ENCODE peak calls at places on chromosome 21, in nine cellular contexts. One of them, this sample, is unnamed.

GRCh38 chr21:44286716-44287632 is 1.3 kb downstream of the AIRE start:
- DNase-seq in neuronal stem cell: no peak
- DNase-seq in GM12865: no peak
- DNase-seq in aorta: peak
- DNase-seq in HepG2: no peak
- DNase-seq in A549: no peak
- DNase-seq in left ventricle myocardium inferior: no peak
- DNase-seq in cardiac fibroblast: no peak
- DNase-seq in astrocyte of the cerebellum: no peak
- DNase-seq in this sample: no peak

GRCh38 chr21:41848971-41849580 is 30.1 kb downstream of the PRDM15 start:
- DNase-seq in neuronal stem cell: no peak
- DNase-seq in cardiac fibroblast: no peak
- DNase-seq in A549: no peak
- DNase-seq in left ventricle myocardium inferior: no peak
- DNase-seq in GM12865: no peak
- DNase-seq in HepG2: no peak
- DNase-seq in astrocyte of the cerebellum: no peak
- DNase-seq in aorta: no peak
- DNase-seq in this sample: no peak

GRCh38 chr21:34791776-34792503 is 123.1 kb downstream of the CLIC6 start:
- DNase-seq in A549: no peak
- DNase-seq in neuronal stem cell: no peak
- DNase-seq in GM12865: no peak
- DNase-seq in HepG2: no peak
- DNase-seq in aorta: no peak
- DNase-seq in astrocyte of the cerebellum: no peak
- DNase-seq in left ventricle myocardium inferior: no peak
- DNase-seq in cardiac fibroblast: no peak
- DNase-seq in this sample: no peak

GRCh38 chr21:33019885-33020557 is 5.7 kb upstream of the OLIG2 start:
- DNase-seq in aorta: no peak
- DNase-seq in HepG2: no peak
- DNase-seq in left ventricle myocardium inferior: no peak
- DNase-seq in neuronal stem cell: no peak
- DNase-seq in GM12865: no peak
- DNase-seq in A549: no peak
- DNase-seq in cardiac fibroblast: no peak
- DNase-seq in astrocyte of the cerebellum: no peak
- DNase-seq in this sample: no peak

GRCh38 chr21:33109574-33110339 is 39.8 kb downstream of the OLIG1 start:
- DNase-seq in A549: no peak
- DNase-seq in GM12865: no peak
- DNase-seq in HepG2: no peak
- DNase-seq in left ventricle myocardium inferior: no peak
- DNase-seq in aorta: no peak
- DNase-seq in cardiac fibroblast: no peak
- DNase-seq in astrocyte of the cerebellum: no peak
- DNase-seq in neuronal stem cell: no peak
- DNase-seq in this sample: no peak

GRCh38 chr21:39630191-39630591 is 17.5 kb downstream of the B3GALT5 start:
- DNase-seq in neuronal stem cell: no peak
- DNase-seq in aorta: no peak
- DNase-seq in cardiac fibroblast: no peak
- DNase-seq in left ventricle myocardium inferior: no peak
- DNase-seq in HepG2: no peak
- DNase-seq in GM12865: no peak
- DNase-seq in astrocyte of the cerebellum: peak
- DNase-seq in A549: peak
- DNase-seq in this sample: no peak

GRCh38 chr21:35243171-35243570 is 194.1 kb upstream of the RUNX1 start:
- DNase-seq in left ventricle myocardium inferior: no peak
- DNase-seq in astrocyte of the cerebellum: no peak
- DNase-seq in aorta: no peak
- DNase-seq in HepG2: no peak
- DNase-seq in A549: no peak
- DNase-seq in cardiac fibroblast: no peak
- DNase-seq in GM12865: no peak
- DNase-seq in neuronal stem cell: no peak
- DNase-seq in this sample: no peak

GRCh38 chr21:40707271-40707670 is 139.7 kb downstream of the DSCAM start:
- DNase-seq in astrocyte of the cerebellum: no peak
- DNase-seq in HepG2: no peak
- DNase-seq in neuronal stem cell: no peak
- DNase-seq in aorta: no peak
- DNase-seq in A549: no peak
- DNase-seq in cardiac fibroblast: no peak
- DNase-seq in left ventricle myocardium inferior: no peak
- DNase-seq in GM12865: no peak
- DNase-seq in this sample: no peak

GRCh38 chr21:38440746-38441145 is 57.5 kb downstream of the ERG start:
- DNase-seq in aorta: no peak
- DNase-seq in HepG2: peak
- DNase-seq in left ventricle myocardium inferior: no peak
- DNase-seq in cardiac fibroblast: peak
- DNase-seq in A549: peak
- DNase-seq in neuronal stem cell: peak
- DNase-seq in GM12865: no peak
- DNase-seq in astrocyte of the cerebellum: peak
- DNase-seq in this sample: peak

GRCh38 chr21:43599728-43600127 is 59.6 kb downstream of the HSF2BP start:
- DNase-seq in HepG2: no peak
- DNase-seq in A549: no peak
- DNase-seq in left ventricle myocardium inferior: no peak
- DNase-seq in GM12865: no peak
- DNase-seq in cardiac fibroblast: no peak
- DNase-seq in astrocyte of the cerebellum: no peak
- DNase-seq in neuronal stem cell: no peak
- DNase-seq in aorta: no peak
- DNase-seq in this sample: no peak

GRCh38 chr21:37001446-37001845 is 5.1 kb upstream of the RIPPLY3 start:
- DNase-seq in A549: no peak
- DNase-seq in aorta: no peak
- DNase-seq in left ventricle myocardium inferior: no peak
- DNase-seq in HepG2: no peak
- DNase-seq in astrocyte of the cerebellum: no peak
- DNase-seq in cardiac fibroblast: no peak
- DNase-seq in GM12865: no peak
- DNase-seq in neuronal stem cell: no peak
- DNase-seq in this sample: no peak

GRCh38 chr21:37006243-37006520 is 320 bp upstream of the RIPPLY3 start:
- DNase-seq in HepG2: no peak
- DNase-seq in astrocyte of the cerebellum: no peak
- DNase-seq in GM12865: no peak
- DNase-seq in A549: no peak
- DNase-seq in left ventricle myocardium inferior: no peak
- DNase-seq in aorta: no peak
- DNase-seq in neuronal stem cell: no peak
- DNase-seq in cardiac fibroblast: no peak
- DNase-seq in this sample: no peak

GRCh38 chr21:37008705-37009104 is 2.2 kb downstream of the RIPPLY3 start:
- DNase-seq in HepG2: no peak
- DNase-seq in aorta: no peak
- DNase-seq in cardiac fibroblast: no peak
- DNase-seq in GM12865: no peak
- DNase-seq in A549: no peak
- DNase-seq in left ventricle myocardium inferior: no peak
- DNase-seq in astrocyte of the cerebellum: no peak
- DNase-seq in neuronal stem cell: no peak
- DNase-seq in this sample: no peak

GRCh38 chr21:37006521-37007291 is at the start of gene RIPPLY3:
- DNase-seq in HepG2: no peak
- DNase-seq in cardiac fibroblast: peak
- DNase-seq in neuronal stem cell: no peak
- DNase-seq in astrocyte of the cerebellum: no peak
- DNase-seq in GM12865: no peak
- DNase-seq in left ventricle myocardium inferior: no peak
- DNase-seq in A549: no peak
- DNase-seq in aorta: no peak
- DNase-seq in this sample: no peak

DNA sequence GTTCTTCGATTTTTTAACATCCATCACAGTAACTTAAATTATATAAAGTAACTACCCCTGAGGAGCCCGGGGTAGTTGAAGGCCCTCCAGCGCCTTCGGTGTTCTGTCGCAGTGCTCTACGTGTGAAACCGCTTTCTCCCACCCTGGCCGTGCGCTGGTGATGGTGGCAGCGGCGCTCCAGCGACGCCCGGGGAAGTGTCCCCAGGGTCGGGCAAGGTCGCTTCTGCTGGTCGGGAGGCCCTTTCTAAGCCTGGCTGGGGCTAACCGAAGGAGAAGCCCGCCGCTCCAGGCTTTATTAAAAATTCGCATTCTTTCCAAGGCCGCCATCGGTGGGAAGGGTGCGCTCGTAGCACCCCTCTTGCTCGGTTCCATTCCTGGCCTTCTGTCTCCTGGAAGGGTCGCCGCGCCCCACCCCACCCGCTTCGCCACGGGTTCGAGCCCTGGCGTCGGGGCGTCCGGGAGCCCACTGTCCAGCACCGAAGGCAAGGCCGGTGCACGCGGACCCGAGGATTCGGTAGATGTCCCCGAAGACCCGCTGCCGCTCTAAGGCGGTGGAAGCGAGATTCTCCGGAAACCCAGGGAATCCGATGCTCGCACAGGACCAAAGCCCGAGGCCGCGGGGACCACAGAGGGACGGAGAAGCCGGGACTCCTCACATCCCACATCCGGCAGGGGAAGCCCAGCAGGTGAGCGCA is 807 bp upstream of the RIPPLY3 start:
- DNase-seq in cardiac fibroblast: no peak
- DNase-seq in GM12865: no peak
- DNase-seq in neuronal stem cell: no peak
- DNase-seq in HepG2: no peak
- DNase-seq in astrocyte of the cerebellum: no peak
- DNase-seq in aorta: no peak
- DNase-seq in A549: no peak
- DNase-seq in left ventricle myocardium inferior: no peak
- DNase-seq in this sample: no peak
- H3K4me3 ChIP-seq in cardiac fibroblast: peak
- H3K4me3 ChIP-seq in GM12865: no peak
- H3K4me3 ChIP-seq in neuronal stem cell: peak
- H3K4me3 ChIP-seq in HepG2: no peak
- H3K4me3 ChIP-seq in astrocyte of the cerebellum: peak
- H3K4me3 ChIP-seq in aorta: no peak
- H3K4me3 ChIP-seq in A549: no peak
- H3K4me3 ChIP-seq in left ventricle myocardium inferior: peak
- H3K4me3 ChIP-seq in this sample: peak

DNA sequence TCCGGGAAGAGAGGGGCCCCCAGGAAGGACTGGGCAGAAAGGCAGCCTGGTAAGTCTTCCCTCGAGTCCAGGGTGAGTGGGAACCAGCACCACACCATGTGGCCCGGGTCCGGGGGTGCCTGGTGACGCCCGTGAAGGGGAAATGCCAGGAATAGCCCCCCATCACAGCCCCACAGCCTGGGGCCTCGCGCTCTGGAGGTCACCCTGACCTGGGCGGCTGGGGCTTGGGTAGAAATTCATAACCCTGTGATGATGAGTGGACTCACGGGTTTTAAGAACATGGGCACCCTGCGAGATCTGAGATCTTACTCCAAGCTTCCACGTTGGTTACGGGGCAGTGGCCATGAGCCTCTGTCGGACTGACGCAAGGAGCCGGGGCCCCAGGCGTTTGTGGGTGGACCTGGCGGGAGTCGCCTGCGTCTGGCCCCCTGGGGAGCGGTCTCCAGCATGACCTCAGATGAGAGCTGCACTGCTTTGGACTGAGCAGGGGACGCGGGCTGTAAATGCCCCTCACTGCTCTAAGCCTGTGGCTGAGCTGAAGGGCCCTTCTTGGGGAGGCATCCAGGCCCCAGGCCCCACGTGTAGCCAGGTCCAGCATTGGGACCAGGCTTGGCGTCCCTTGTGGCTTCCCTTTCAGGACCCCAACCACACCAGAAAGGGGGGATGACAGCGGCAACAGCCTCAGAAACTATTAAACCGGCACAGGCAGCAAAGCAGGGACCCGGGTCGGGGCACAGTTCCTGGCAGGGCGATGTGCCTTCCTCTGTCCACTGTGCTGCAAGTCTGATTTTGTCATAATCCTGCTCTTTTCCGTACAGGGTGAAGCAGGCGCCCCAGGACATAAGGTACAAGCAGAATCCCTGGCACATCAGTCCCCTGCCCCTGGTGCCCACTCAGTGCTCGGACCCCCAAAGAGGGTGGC is 60.0 kb downstream of the SLC19A1 start:
- DNase-seq in astrocyte of the cerebellum: no peak
- DNase-seq in GM12865: no peak
- DNase-seq in HepG2: no peak
- DNase-seq in aorta: no peak
- DNase-seq in A549: no peak
- DNase-seq in left ventricle myocardium inferior: no peak
- DNase-seq in cardiac fibroblast: no peak
- DNase-seq in neuronal stem cell: no peak
- DNase-seq in this sample: no peak
- H3K4me3 ChIP-seq in astrocyte of the cerebellum: no peak
- H3K4me3 ChIP-seq in GM12865: no peak
- H3K4me3 ChIP-seq in HepG2: no peak
- H3K4me3 ChIP-seq in aorta: no peak
- H3K4me3 ChIP-seq in A549: no peak
- H3K4me3 ChIP-seq in left ventricle myocardium inferior: no peak
- H3K4me3 ChIP-seq in cardiac fibroblast: no peak
- H3K4me3 ChIP-seq in neuronal stem cell: no peak
- H3K4me3 ChIP-seq in this sample: no peak

DNA sequence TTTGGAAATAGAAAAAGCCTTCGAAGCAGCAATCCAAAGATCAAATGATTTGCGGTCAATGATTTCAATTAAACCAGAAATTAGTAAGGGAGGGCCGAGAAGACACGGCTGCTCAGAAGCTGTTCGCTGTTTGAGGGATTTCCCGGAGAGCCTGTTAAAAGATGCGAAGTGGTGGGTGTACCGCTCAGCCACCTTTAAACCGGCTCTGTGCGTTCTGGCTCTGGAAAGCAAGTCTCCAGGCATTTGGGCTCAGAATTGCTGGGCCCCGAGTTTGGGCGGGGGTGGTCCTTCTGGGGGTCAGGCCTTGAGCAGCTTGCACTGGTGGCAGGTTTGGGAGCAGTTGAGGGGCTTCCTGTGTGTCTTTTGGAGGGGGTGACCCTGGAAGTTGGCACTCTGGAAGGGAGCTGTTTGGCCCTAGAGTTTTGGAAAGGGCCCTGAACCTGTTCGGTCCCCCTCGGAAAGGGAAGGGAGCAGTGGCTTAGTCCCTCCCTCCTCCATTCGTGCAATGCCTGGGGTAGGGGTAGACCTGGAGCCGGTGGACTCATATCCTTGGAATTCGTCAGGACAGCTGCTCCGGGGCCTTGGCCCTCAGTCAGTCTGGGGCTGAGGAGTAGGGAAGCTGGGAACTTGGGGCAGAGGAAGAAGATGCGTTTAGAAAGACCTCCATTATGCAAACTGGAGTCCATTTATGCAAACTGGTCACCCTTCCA is 3.2 kb downstream of the SIM2 start:
- DNase-seq in left ventricle myocardium inferior: no peak
- DNase-seq in aorta: peak
- DNase-seq in A549: no peak
- DNase-seq in neuronal stem cell: no peak
- DNase-seq in cardiac fibroblast: no peak
- DNase-seq in GM12865: no peak
- DNase-seq in astrocyte of the cerebellum: no peak
- DNase-seq in HepG2: no peak
- DNase-seq in this sample: no peak
- H3K4me3 ChIP-seq in left ventricle myocardium inferior: no peak
- H3K4me3 ChIP-seq in aorta: no peak
- H3K4me3 ChIP-seq in A549: peak
- H3K4me3 ChIP-seq in neuronal stem cell: no peak
- H3K4me3 ChIP-seq in cardiac fibroblast: peak
- H3K4me3 ChIP-seq in GM12865: no peak
- H3K4me3 ChIP-seq in astrocyte of the cerebellum: no peak
- H3K4me3 ChIP-seq in HepG2: no peak
- H3K4me3 ChIP-seq in this sample: peak

GRCh38 chr21:21074305-21074704 is 76.1 kb downstream of the NCAM2 start:
- DNase-seq in astrocyte of the cerebellum: no peak
- DNase-seq in neuronal stem cell: no peak
- DNase-seq in cardiac fibroblast: no peak
- DNase-seq in GM12865: no peak
- DNase-seq in aorta: no peak
- DNase-seq in A549: no peak
- DNase-seq in HepG2: no peak
- DNase-seq in left ventricle myocardium inferior: no peak
- DNase-seq in this sample: no peak
- H3K4me3 ChIP-seq in astrocyte of the cerebellum: no peak
- H3K4me3 ChIP-seq in neuronal stem cell: no peak
- H3K4me3 ChIP-seq in cardiac fibroblast: no peak
- H3K4me3 ChIP-seq in GM12865: no peak
- H3K4me3 ChIP-seq in aorta: no peak
- H3K4me3 ChIP-seq in A549: no peak
- H3K4me3 ChIP-seq in HepG2: no peak
- H3K4me3 ChIP-seq in left ventricle myocardium inferior: no peak
- H3K4me3 ChIP-seq in this sample: no peak